ENCODE peak calls at places on chromosomes 3 and 15, in eight cellular contexts. C is HCT116, D is breast epithelium, G is heart right ventricle, H is A549, N is stomach, Y is fibroblast of lung, O is neuronal stem cell. F is an unnamed sample.

GRCh38 chr15:29091666-29092065 is 178.0 kb downstream of the NSMCE3 start:
- DNase-seq in C (no peak), D (no peak), G (no peak), H (no peak), N (no peak), Y (no peak), O (no peak), F (no peak)

GRCh38 chr15:55343168-55343567 is 24.1 kb downstream of the PIGB start:
- DNase-seq in C (no peak), D (no peak), G (no peak), H (no peak), N (no peak), Y (peak), O (no peak), F (no peak)

GRCh38 chr3:72449551-72449950 is 398.7 kb downstream of the SHQ1 start:
- DNase-seq in C (no peak), D (no peak), G (no peak), H (no peak), N (no peak), Y (peak), O (no peak), F (no peak)

GRCh38 chr3:97235179-97235578 is 420.8 kb downstream of the EPHA6 start:
- DNase-seq in C (no peak), D (no peak), G (no peak), H (no peak), N (no peak), Y (no peak), O (no peak), F (no peak)

GRCh38 chr3:157445897-157446296 is 9.2 kb downstream of the PTX3 start:
- DNase-seq in C (no peak), D (no peak), G (no peak), H (no peak), N (no peak), Y (no peak), O (no peak), F (no peak)

GRCh38 chr15:92655178-92655995 is at the start of gene FAM174B:
- DNase-seq in C (no peak), D (no peak), G (peak), H (peak), N (peak), Y (peak), O (peak), F (peak)

GRCh38 chr3:70951937-70952492 is 631.5 kb downstream of the FOXP1 start:
- DNase-seq in C (no peak), D (no peak), G (no peak), H (no peak), N (no peak), Y (peak), O (no peak), F (no peak)

GRCh38 chr3:78728406-78729145 is 1039.2 kb downstream of the ROBO1 start:
- DNase-seq in C (no peak), D (no peak), G (peak), H (peak), N (peak), Y (peak), O (peak), F (peak)

GRCh38 chr15:46127361-46127874 is 492.6 kb downstream of the SQOR start:
- DNase-seq in C (no peak), D (no peak), G (no peak), H (no peak), N (no peak), Y (peak), O (no peak), F (no peak)

GRCh38 chr15:33135355-33135781 is 59.1 kb downstream of the FMN1 start:
- DNase-seq in C (no peak), D (no peak), G (no peak), H (no peak), N (no peak), Y (peak), O (no peak), F (no peak)

GRCh38 chr15:48424076-48424475 is 92.8 kb downstream of the DUT start:
- DNase-seq in C (no peak), D (no peak), G (no peak), H (no peak), N (no peak), Y (peak), O (no peak), F (no peak)

GRCh38 chr3:187640823-187641135 is 29.4 kb downstream of the SST start:
- DNase-seq in C (no peak), D (no peak), G (no peak), H (no peak), N (no peak), Y (no peak), O (no peak), F (no peak)

GRCh38 chr3:122911901-122912300 is 115.7 kb downstream of the SEMA5B start:
- DNase-seq in C (no peak), D (no peak), G (no peak), H (no peak), N (no peak), Y (no peak), O (no peak), F (no peak)

GRCh38 chr15:64761156-64761555 is 14.2 kb downstream of the RBPMS2 start:
- DNase-seq in C (no peak), D (no peak), G (peak), H (no peak), N (no peak), Y (no peak), O (no peak), F (no peak)

GRCh38 chr3:103794656-103795055 is 1359.8 kb downstream of the ZPLD1 start:
- DNase-seq in C (no peak), D (no peak), G (no peak), H (no peak), N (no peak), Y (no peak), O (no peak), F (peak)

GRCh38 chr3:86410587-86410986 is 580.4 kb downstream of the VGLL3 start:
- DNase-seq in C (no peak), D (no peak), G (no peak), H (no peak), N (no peak), Y (no peak), O (no peak), F (no peak)

GRCh38 chr3:47266709-47267489 is 15.7 kb downstream of the KIF9 start:
- DNase-seq in C (peak), D (peak), G (peak), H (peak), N (peak), Y (peak), O (no peak), F (no peak)

GRCh38 chr3:132643366-132643765 is 16.2 kb downstream of the ACAD11 start:
- DNase-seq in C (no peak), D (no peak), G (no peak), H (no peak), N (no peak), Y (no peak), O (no peak), F (no peak)

GRCh38 chr3:112585782-112586181 is 23.9 kb downstream of the SLC35A5 start:
- DNase-seq in C (no peak), D (no peak), G (no peak), H (no peak), N (no peak), Y (no peak), O (no peak), F (no peak)

GRCh38 chr3:194767430-194768207 is 81.9 kb downstream of the FAM43A start:
- DNase-seq in C (no peak), D (no peak), G (no peak), H (no peak), N (no peak), Y (no peak), O (no peak), F (no peak)

GRCh38 chr15:96331141-96331941 is 841 bp downstream of the NR2F2 start:
- DNase-seq in C (no peak), D (no peak), G (no peak), H (peak), N (no peak), Y (peak), O (peak), F (no peak)

GRCh38 chr3:29694783-29695182 is 413.9 kb downstream of the RBMS3 start:
- DNase-seq in C (peak), D (no peak), G (peak), H (peak), N (no peak), Y (peak), O (no peak), F (no peak)

GRCh38 chr3:179681492-179682263 is 28.8 kb downstream of the USP13 start:
- DNase-seq in C (no peak), D (no peak), G (no peak), H (no peak), N (peak), Y (no peak), O (no peak), F (no peak)

GRCh38 chr3:30658328-30659052 is 52.1 kb downstream of the TGFBR2 start:
- DNase-seq in C (peak), D (no peak), G (peak), H (peak), N (no peak), Y (peak), O (no peak), F (no peak)

GRCh38 chr3:158471639-158472294 is 99.2 kb upstream of the MLF1 start:
- DNase-seq in C (peak), D (no peak), G (no peak), H (peak), N (no peak), Y (peak), O (no peak), F (no peak)

GRCh38 chr15:60299452-60300047 is 98.2 kb downstream of the ANXA2 start:
- DNase-seq in C (peak), D (peak), G (peak), H (no peak), N (peak), Y (peak), O (no peak), F (no peak)

GRCh38 chr3:119359476-119359998 is 65.4 kb downstream of the ARHGAP31 start:
- DNase-seq in C (no peak), D (no peak), G (no peak), H (no peak), N (no peak), Y (no peak), O (no peak), F (no peak)

GRCh38 chr15:77811270-77811669 is 178.6 kb upstream of the LINGO1 start:
- DNase-seq in C (no peak), D (no peak), G (no peak), H (no peak), N (no peak), Y (no peak), O (no peak), F (no peak)

GRCh38 chr3:14414841-14415464 is 12.5 kb downstream of the SLC6A6 start:
- DNase-seq in C (no peak), D (no peak), G (no peak), H (no peak), N (no peak), Y (no peak), O (no peak), F (no peak)

GRCh38 chr3:151037746-151038145 is 47.7 kb upstream of the MED12L start:
- DNase-seq in C (peak), D (no peak), G (peak), H (peak), N (no peak), Y (peak), O (no peak), F (no peak)

GRCh38 chr15:30985081-30985531 is 6.3 kb downstream of the MTMR10 start:
- DNase-seq in C (no peak), D (no peak), G (peak), H (no peak), N (no peak), Y (peak), O (no peak), F (no peak)

DNA sequence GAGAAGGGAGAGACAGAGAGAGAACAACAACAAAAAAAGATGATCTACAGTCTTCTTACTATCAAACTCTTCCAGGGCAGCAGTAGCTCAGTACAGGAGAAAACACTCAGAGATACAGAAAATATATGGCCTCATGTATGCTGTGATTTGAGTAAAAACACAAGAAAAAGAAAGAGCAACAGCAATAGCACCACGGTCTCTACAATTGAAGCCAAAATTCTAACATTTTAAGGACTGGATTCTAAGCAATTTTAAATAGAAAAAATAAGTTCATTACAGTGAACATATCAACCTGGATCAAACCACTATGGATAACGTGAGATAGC is 43.5 kb upstream of the ALCAM start:
- DNase-seq in C (no peak), D (no peak), G (no peak), H (no peak), N (no peak), Y (no peak), O (no peak), F (no peak)
- H3K27ac ChIP-seq in C (no peak), D (no peak), G (no peak), H (no peak), N (no peak), Y (no peak), O (no peak), F (no peak)

DNA sequence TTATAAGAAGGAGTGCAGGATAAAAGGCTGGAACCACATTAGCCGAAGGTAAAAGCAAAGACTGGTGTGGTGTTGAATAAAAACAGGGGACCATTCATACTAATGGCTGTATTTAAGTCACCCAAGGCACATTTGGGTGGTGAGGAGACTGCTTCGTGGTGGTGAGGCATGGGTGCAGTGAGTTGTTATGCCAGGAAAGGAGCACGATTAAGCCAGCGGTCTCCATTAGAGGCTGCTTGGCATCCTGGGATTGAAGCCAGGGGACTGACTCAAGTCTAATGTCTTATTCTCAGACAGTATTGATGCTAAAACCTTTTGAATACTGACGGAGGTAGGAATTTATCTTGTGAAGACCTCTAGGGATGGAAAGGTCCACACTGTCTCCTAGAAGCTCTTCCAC is 21.9 kb downstream of the FEM1B start:
- DNase-seq in C (no peak), D (no peak), G (peak), H (no peak), N (no peak), Y (peak), O (no peak), F (no peak)
- H3K4me3 ChIP-seq in C (no peak), D (peak), G (peak), H (no peak), N (peak), Y (peak), O (no peak), F (no peak)

GRCh38 chr3:99249627-99250026 is 348.1 kb upstream of the DCBLD2 start:
- DNase-seq in C (no peak), D (no peak), G (no peak), H (no peak), N (no peak), Y (peak), O (no peak), F (no peak)
- H3K27ac ChIP-seq in C (no peak), D (no peak), G (no peak), H (no peak), N (no peak), Y (no peak), O (no peak), F (no peak)

GRCh38 chr3:49132073-49132436 is 795 bp downstream of the LAMB2 start:
- DNase-seq in C (no peak), D (no peak), G (no peak), H (no peak), N (no peak), Y (no peak), O (no peak), F (no peak)
- H3K4me3 ChIP-seq in C (peak), D (peak), G (peak), H (peak), N (peak), Y (peak), O (peak), F (peak)

DNA sequence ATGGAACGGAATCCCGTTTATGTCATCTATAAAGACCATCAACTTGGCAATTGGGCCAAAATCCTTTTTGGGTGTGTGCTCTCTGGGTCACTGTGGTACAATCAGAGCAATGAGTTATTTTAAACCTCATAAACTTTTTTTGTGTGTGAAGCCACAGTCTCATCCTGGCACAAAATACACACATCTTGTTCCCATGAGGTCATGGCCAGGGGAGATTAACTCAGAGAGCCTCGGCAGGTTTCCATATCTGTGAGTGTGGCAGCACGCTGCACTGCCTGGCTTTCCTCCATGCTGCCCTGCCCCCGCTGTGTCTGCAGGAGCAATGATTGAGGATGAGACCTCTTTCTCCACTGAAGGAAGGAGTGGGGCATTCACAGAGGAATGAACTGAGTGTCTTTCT is 54.0 kb upstream of the DLG1 start:
- DNase-seq in C (no peak), D (no peak), G (peak), H (no peak), N (peak), Y (peak), O (no peak), F (peak)
- H3K27ac ChIP-seq in C (no peak), D (no peak), G (no peak), H (no peak), N (no peak), Y (no peak), O (no peak), F (peak)